ENCODE peak calls at places on chromosomes 13 and 19, in seven cellular contexts. Y is breast epithelium, P is stomach, L is SK-N-SH, I is spleen, S is HCT116, M is prostate gland. H is an unnamed sample. For H3K4me1, the result is how much of the 10 kb centered on the place peaks cover.

GRCh38 chr13:113584870-113585671 is 518 bp downstream of the TFDP1 start:
- DNase-seq in Y (peak), P (peak), L (peak), I (peak), S (no peak), M (no peak), H (peak)

GRCh38 chr13:90824027-90824426 is 523.5 kb upstream of the MIR17HG start:
- DNase-seq in Y (no peak), P (no peak), L (no peak), I (no peak), S (no peak), M (no peak), H (no peak)

GRCh38 chr19:50515168-50515561 is 1.5 kb upstream of the ASPDH start:
- DNase-seq in Y (no peak), P (no peak), L (no peak), I (peak), S (no peak), M (no peak), H (no peak)

GRCh38 chr19:3129112-3129511 is 6.7 kb upstream of the GNA15 start:
- DNase-seq in Y (no peak), P (no peak), L (no peak), I (no peak), S (peak), M (peak), H (no peak)

GRCh38 chr19:51158474-51159129 is 16.5 kb downstream of the SIGLEC7 start:
- DNase-seq in Y (no peak), P (peak), L (peak), I (peak), S (peak), M (peak), H (peak)

GRCh38 chr19:13097331-13098258 is 5.1 kb downstream of the LYL1 start:
- DNase-seq in Y (no peak), P (no peak), L (no peak), I (peak), S (no peak), M (no peak), H (no peak)

GRCh38 chr19:29172302-29172701 is 40.6 kb downstream of the UQCRFS1 start:
- DNase-seq in Y (no peak), P (no peak), L (no peak), I (no peak), S (no peak), M (no peak), H (no peak)

GRCh38 chr19:8212916-8213315 is 3.7 kb downstream of the CERS4 start:
- DNase-seq in Y (no peak), P (no peak), L (no peak), I (no peak), S (no peak), M (no peak), H (no peak)

GRCh38 chr13:73171926-73172325 is 113.1 kb downstream of the KLF5 start:
- DNase-seq in Y (no peak), P (no peak), L (no peak), I (no peak), S (no peak), M (no peak), H (no peak)

DNA sequence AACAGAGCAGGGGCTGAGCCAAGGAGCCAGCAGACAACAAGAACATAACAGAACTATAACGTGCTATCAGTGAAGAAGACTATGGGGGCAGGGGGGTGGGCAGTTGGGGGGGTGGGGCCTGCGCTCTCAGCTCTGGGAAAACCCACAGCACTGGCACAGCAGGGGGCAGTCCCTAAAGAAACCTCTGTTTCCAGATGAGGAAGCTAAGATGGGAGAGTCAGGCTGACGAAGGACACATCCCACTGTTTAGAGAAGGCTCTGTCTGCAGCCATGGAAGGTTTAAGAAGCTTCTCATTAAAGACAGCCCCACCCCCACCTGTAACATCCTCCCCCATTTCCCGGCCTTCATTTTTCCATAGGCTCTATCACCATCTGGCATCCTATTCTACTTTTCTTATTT is 7.1 kb upstream of the DOCK9 start:
- DNase-seq in Y (no peak), P (no peak), L (no peak), I (no peak), S (no peak), M (no peak), H (no peak)
- TF ChIP-seq POLR2AphosphoS5 in Y (no peak), P (no peak), L (no peak), I (no peak), S (no peak), M (no peak), H (no peak)

GRCh38 chr13:40626566-40626965 is 39.9 kb downstream of the FOXO1 start:
- DNase-seq in Y (no peak), P (no peak), L (no peak), I (no peak), S (no peak), M (no peak), H (no peak)
- H3K4me1 ChIP-seq in Y (under half), P (half or more), L (under half), I (half or more), S (under half), M (under half), H (half or more)

DNA sequence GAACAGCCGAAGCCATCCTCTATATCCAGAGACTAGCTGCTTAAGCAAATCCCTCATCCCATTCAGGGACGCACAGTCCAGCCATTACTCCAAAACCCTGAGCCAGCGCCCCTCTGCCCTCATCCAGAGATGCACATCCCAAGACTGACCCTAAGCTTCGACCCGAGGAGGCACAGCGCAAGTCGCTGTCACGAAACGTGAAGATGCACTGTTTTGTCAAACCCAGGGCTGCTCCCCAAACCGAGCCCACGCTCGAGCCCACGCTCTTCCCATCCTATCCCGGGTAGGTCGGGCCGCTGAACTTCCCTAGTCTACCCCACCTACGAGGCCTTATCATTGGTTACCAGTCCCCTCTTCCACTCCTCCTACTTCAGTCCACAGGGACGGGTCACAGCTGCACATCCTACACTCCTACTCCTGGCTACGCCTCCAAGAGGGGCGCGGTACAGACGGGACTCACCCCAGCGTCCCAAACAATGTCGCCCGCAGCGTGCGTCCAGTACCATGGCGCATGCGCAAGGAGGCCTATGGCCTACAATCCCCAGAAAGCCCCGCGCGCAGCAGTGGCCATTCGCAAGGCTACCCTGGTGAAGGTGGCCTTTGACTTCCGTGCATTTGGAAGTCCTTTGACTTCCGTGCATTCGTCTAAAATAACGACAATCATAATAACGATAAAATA is at the start of gene ZNF285:
- DNase-seq in Y (peak), P (peak), L (peak), I (peak), S (no peak), M (peak), H (peak)
- TF ChIP-seq POLR2AphosphoS5 in Y (peak), P (peak), L (peak), I (peak), S (no peak), M (peak), H (no peak)

GRCh38 chr19:572891-573825 is 762 bp downstream of the BSG start:
- DNase-seq in Y (no peak), P (peak), L (peak), I (peak), S (no peak), M (no peak), H (peak)
- H3K4me1 ChIP-seq in Y (under half), P (half or more), L (under half), I (under half), S (under half), M (under half), H (half or more)

DNA sequence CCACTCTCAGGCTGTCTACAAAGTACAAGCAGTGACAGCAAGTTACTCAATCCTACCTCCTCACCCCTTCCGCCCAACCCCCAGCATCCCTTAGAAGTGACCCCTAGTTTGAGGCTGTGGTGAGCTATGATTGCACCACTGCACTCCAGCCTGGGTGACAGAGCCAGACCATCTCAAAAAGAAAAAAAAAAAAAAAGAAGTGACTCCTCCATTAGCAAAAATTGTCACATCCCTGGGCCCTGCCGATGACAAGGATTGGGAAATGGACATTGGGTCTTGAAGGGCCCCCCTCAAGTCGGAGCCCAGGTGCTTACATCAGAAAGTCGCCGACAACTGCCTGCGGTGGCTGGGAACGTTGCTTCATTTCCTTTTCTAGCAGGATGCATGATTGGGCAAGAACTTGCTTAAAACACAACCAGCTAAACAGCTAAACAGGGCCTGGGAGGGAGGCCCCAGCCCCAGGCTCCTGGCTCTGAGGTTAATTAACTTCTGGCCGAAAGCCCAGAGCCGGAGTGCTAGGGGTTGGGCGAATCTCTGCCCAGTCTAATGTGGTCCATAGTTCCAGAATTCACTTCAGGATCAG is 15.3 kb downstream of the RAB3D start:
- DNase-seq in Y (peak), P (peak), L (peak), I (peak), S (no peak), M (peak), H (peak)
- TF ChIP-seq POLR2AphosphoS5 in Y (peak), P (peak), L (peak), I (peak), S (no peak), M (peak), H (peak)

DNA sequence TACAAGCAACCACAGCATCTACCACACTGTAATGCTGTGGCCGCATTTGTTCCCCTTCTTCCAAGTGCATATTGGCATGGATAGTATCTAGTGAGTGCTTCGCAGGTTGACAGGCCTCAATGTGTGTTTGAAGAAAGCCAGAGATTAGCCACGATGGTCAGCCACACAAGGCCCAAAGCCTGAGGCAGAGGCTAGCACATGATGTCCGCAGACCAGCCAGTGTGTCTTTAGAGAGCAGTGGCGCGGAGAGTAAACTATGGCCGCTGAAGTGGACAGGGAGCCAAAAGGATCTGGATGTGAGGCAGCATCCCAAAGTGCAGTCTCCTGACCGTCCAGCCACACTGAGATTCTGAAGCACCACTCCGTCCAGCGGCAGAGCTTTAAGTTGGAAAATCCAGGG is 36.0 kb downstream of the BRD4 start:
- DNase-seq in Y (no peak), P (no peak), L (peak), I (peak), S (no peak), M (no peak), H (no peak)
- H3K4me1 ChIP-seq in Y (under half), P (half or more), L (half or more), I (half or more), S (under half), M (under half), H (half or more)

GRCh38 chr19:43664008-43664407 is 6.0 kb downstream of the PLAUR start:
- DNase-seq in Y (no peak), P (no peak), L (no peak), I (no peak), S (no peak), M (no peak), H (no peak)

GRCh38 chr19:43672061-43672679 is 2.2 kb upstream of the PLAUR start:
- DNase-seq in Y (no peak), P (no peak), L (no peak), I (no peak), S (no peak), M (no peak), H (no peak)

GRCh38 chr19:43668406-43669158 is 1.4 kb downstream of the PLAUR start:
- DNase-seq in Y (peak), P (peak), L (peak), I (peak), S (peak), M (peak), H (peak)

GRCh38 chr19:43662487-43662886 is 7.5 kb downstream of the PLAUR start:
- DNase-seq in Y (no peak), P (no peak), L (peak), I (no peak), S (no peak), M (no peak), H (no peak)

GRCh38 chr19:43667524-43668405 is 2.2 kb downstream of the PLAUR start:
- DNase-seq in Y (no peak), P (no peak), L (no peak), I (peak), S (no peak), M (no peak), H (peak)
- TF ChIP-seq POLR2AphosphoS5 in Y (no peak), P (peak), L (no peak), I (no peak), S (peak), M (no peak), H (no peak)

H was measured in transverse colon.